ENCODE peak calls at places on chromosomes 5 and 9, in seven cellular contexts. One of them, this sample, is unnamed.

GRCh38 chr9:22010881-22011625 is 1.9 kb upstream of the CDKN2B start:
- DNase-seq in HepG2: peak
- DNase-seq in H1: no peak
- DNase-seq in K562: no peak
- DNase-seq in HCT116: no peak
- DNase-seq in SK-N-SH: no peak
- DNase-seq in GM12878: no peak
- DNase-seq in this sample: no peak

GRCh38 chr5:14413331-14413750 is 168.3 kb upstream of the OTULINL start:
- DNase-seq in K562: no peak
- DNase-seq in SK-N-SH: no peak
- DNase-seq in GM12878: no peak
- DNase-seq in H1: no peak
- DNase-seq in HCT116: no peak
- DNase-seq in HepG2: no peak
- DNase-seq in this sample: no peak

GRCh38 chr5:92909545-92909962 is 671.5 kb downstream of the NR2F1-AS1 start:
- DNase-seq in GM12878: no peak
- DNase-seq in SK-N-SH: peak
- DNase-seq in HepG2: peak
- DNase-seq in HCT116: no peak
- DNase-seq in K562: no peak
- DNase-seq in H1: no peak
- DNase-seq in this sample: no peak

GRCh38 chr9:108486791-108487190 is 369.0 kb downstream of the ACTL7B start:
- DNase-seq in GM12878: no peak
- DNase-seq in HCT116: no peak
- DNase-seq in H1: no peak
- DNase-seq in SK-N-SH: no peak
- DNase-seq in HepG2: no peak
- DNase-seq in K562: no peak
- DNase-seq in this sample: no peak

GRCh38 chr9:134484479-134484878 is 157.1 kb upstream of the COL5A1 start:
- DNase-seq in K562: no peak
- DNase-seq in H1: no peak
- DNase-seq in HCT116: no peak
- DNase-seq in HepG2: no peak
- DNase-seq in SK-N-SH: no peak
- DNase-seq in GM12878: no peak
- DNase-seq in this sample: no peak

GRCh38 chr9:123326662-123327093 is 29.3 kb upstream of the CRB2 start:
- DNase-seq in SK-N-SH: no peak
- DNase-seq in GM12878: no peak
- DNase-seq in HCT116: no peak
- DNase-seq in H1: no peak
- DNase-seq in HepG2: no peak
- DNase-seq in K562: peak
- DNase-seq in this sample: no peak

GRCh38 chr5:132677191-132677590 is 3.4 kb downstream of the IL4 start:
- DNase-seq in GM12878: no peak
- DNase-seq in H1: no peak
- DNase-seq in HCT116: peak
- DNase-seq in SK-N-SH: no peak
- DNase-seq in K562: peak
- DNase-seq in HepG2: peak
- DNase-seq in this sample: peak

GRCh38 chr5:23631283-23632045 is 124.1 kb downstream of the PRDM9 start:
- DNase-seq in H1: no peak
- DNase-seq in HCT116: no peak
- DNase-seq in SK-N-SH: no peak
- DNase-seq in HepG2: no peak
- DNase-seq in GM12878: no peak
- DNase-seq in K562: no peak
- DNase-seq in this sample: peak

GRCh38 chr5:168609806-168610482 is 30.8 kb upstream of the PANK3 start:
- DNase-seq in GM12878: no peak
- DNase-seq in HepG2: no peak
- DNase-seq in SK-N-SH: no peak
- DNase-seq in H1: no peak
- DNase-seq in K562: no peak
- DNase-seq in HCT116: no peak
- DNase-seq in this sample: no peak

DNA sequence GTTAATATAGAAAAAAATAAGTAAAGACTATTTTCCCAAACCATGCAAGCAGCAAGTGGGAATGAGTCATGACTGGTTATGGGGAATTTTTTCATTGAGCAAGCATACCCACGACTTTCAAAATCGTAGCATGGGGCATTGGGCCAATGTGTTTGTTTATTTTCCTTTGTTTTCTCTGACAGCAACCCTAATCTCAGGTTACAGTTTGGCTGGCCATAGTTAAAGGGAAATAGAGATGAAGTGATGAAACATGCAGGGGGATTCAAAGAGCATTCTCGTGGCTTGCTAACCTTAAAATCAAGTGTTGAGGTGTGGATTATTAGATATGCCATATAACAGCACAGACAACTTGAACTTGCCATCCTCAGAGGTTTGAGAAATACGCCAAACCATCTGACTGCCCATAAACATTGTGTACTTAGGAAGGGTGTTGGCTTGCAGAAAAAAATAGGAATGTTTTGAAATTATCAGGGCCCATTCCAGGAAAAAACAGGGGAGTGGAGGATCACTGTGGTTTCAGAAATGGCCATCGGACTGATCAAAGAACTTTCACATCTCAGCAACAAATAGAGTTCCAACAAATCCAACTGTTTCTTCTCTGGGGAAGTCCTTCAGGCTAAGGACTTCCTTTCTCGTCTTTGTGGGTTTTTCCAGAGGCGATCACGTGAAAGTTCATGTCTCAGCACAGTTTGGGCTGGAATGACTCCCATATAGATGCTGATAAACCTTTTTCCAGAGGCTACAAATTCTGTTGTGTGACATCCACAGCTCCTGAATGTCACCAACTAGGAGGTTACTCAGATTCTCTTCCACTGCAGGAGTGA is 259.1 kb downstream of the SYK start:
- DNase-seq in HCT116: no peak
- DNase-seq in GM12878: no peak
- DNase-seq in SK-N-SH: no peak
- DNase-seq in K562: no peak
- DNase-seq in HepG2: peak
- DNase-seq in H1: no peak
- DNase-seq in this sample: no peak
- TF ChIP-seq JUND in HCT116: peak
- TF ChIP-seq JUND in GM12878: no peak
- TF ChIP-seq JUND in SK-N-SH: peak
- TF ChIP-seq JUND in K562: no peak
- TF ChIP-seq JUND in HepG2: peak
- TF ChIP-seq JUND in H1: no peak
- TF ChIP-seq JUND in this sample: no peak

GRCh38 chr5:80195837-80196400 is 59.9 kb downstream of the SERINC5 start:
- DNase-seq in HCT116: no peak
- DNase-seq in H1: no peak
- DNase-seq in GM12878: no peak
- DNase-seq in K562: no peak
- DNase-seq in SK-N-SH: no peak
- DNase-seq in HepG2: no peak
- DNase-seq in this sample: no peak
- TF ChIP-seq JUND in HCT116: no peak
- TF ChIP-seq JUND in H1: no peak
- TF ChIP-seq JUND in GM12878: no peak
- TF ChIP-seq JUND in K562: no peak
- TF ChIP-seq JUND in SK-N-SH: no peak
- TF ChIP-seq JUND in HepG2: no peak
- TF ChIP-seq JUND in this sample: no peak

GRCh38 chr5:39427225-39427624 is 2.4 kb upstream of the DAB2 start:
- DNase-seq in HepG2: no peak
- DNase-seq in H1: no peak
- DNase-seq in GM12878: no peak
- DNase-seq in HCT116: no peak
- DNase-seq in SK-N-SH: no peak
- DNase-seq in K562: no peak
- DNase-seq in this sample: no peak
- TF ChIP-seq JUND in HepG2: no peak
- TF ChIP-seq JUND in H1: no peak
- TF ChIP-seq JUND in GM12878: no peak
- TF ChIP-seq JUND in HCT116: no peak
- TF ChIP-seq JUND in SK-N-SH: no peak
- TF ChIP-seq JUND in K562: no peak
- TF ChIP-seq JUND in this sample: no peak

DNA sequence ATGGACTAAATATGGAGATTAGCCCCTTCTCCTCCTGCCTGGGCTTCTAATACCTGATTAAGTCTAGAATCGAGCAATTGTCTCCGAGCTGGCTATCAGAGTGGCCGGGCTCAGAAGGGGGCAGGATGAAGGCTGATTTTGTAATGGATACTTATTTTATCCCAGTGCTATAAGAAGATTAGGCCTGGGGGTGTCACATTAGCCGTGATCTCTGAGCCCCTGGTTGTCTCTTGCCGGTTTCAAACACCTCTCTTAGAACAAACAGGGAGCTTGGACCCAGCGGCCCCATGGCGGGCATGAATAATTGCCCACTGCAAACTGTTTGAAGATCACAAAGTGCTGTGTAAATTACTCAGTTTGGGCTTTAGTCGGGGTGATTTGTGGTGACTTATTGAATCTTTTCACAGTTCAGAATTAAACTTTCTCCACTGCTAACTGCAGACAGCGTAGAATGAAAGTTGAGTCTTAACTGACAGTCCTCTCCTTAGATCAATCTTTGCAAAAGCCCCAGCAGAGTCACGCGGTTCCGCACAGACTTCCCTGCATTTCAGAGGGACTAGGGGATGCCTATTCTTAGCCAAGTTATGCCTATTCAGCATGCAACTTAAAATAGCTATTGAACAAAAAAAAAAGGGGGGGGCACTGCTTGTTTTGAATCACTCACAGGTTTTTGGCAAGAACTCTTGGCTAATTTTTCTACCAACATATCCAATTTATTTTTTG is 200.6 kb upstream of the IRX1 start:
- DNase-seq in HepG2: no peak
- DNase-seq in GM12878: no peak
- DNase-seq in HCT116: no peak
- DNase-seq in K562: no peak
- DNase-seq in H1: no peak
- DNase-seq in SK-N-SH: no peak
- DNase-seq in this sample: no peak
- TF ChIP-seq JUND in HepG2: no peak
- TF ChIP-seq JUND in GM12878: no peak
- TF ChIP-seq JUND in HCT116: no peak
- TF ChIP-seq JUND in K562: no peak
- TF ChIP-seq JUND in H1: no peak
- TF ChIP-seq JUND in SK-N-SH: no peak
- TF ChIP-seq JUND in this sample: no peak

GRCh38 chr9:106921341-106921899 is 58.5 kb downstream of the ZNF462 start:
- DNase-seq in K562: peak
- DNase-seq in H1: no peak
- DNase-seq in SK-N-SH: peak
- DNase-seq in GM12878: no peak
- DNase-seq in HCT116: peak
- DNase-seq in HepG2: peak
- DNase-seq in this sample: no peak
- TF ChIP-seq JUND in K562: no peak
- TF ChIP-seq JUND in H1: no peak
- TF ChIP-seq JUND in SK-N-SH: no peak
- TF ChIP-seq JUND in GM12878: no peak
- TF ChIP-seq JUND in HCT116: no peak
- TF ChIP-seq JUND in HepG2: no peak
- TF ChIP-seq JUND in this sample: no peak

GRCh38 chr5:79436224-79436623 is 77.7 kb downstream of the HOMER1 start:
- DNase-seq in GM12878: no peak
- DNase-seq in K562: no peak
- DNase-seq in HCT116: no peak
- DNase-seq in H1: no peak
- DNase-seq in SK-N-SH: no peak
- DNase-seq in HepG2: peak
- DNase-seq in this sample: peak

DNA sequence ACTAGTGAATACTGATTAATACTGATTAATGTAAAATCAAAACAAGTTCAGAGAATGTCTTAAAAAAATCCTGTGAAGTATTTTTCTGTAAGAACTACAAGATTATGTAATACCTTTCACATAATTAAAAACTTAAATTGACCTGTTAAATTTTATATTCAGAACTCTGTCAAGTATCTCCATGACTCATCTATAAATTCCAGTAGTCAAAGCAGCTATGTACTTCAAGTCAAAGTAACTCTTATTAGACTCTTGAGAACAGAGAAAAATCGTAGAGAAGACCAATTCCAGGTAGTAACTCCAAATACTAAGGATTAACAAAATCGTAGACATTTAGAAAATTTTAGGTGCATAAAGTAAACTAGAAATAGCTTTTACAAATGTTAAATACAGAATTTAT is 77.1 kb downstream of the HOMER1 start:
- DNase-seq in K562: no peak
- DNase-seq in HepG2: no peak
- DNase-seq in H1: no peak
- DNase-seq in HCT116: no peak
- DNase-seq in SK-N-SH: no peak
- DNase-seq in GM12878: no peak
- DNase-seq in this sample: no peak
- TF ChIP-seq JUND in K562: no peak
- TF ChIP-seq JUND in HepG2: no peak
- TF ChIP-seq JUND in H1: no peak
- TF ChIP-seq JUND in HCT116: no peak
- TF ChIP-seq JUND in SK-N-SH: peak
- TF ChIP-seq JUND in GM12878: no peak
- TF ChIP-seq JUND in this sample: no peak

DNA sequence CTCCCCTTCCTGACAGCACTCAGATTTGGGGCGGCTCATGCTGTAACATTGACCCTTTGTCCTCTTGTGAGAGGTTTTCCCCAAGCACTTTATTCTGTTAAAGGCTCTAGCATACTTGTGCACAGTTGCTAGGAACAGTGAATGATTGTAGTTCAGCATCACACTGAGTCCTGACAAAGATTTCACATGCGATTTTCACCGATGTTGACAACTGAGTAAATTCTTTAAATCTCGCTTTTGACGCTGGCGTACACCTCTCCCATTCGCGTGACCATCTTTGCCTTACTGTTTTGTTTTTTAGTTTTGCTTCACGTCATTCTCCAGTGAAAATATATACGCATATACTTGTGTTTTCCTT is 788 bp downstream of the CDC37L1 start:
- DNase-seq in H1: no peak
- DNase-seq in HepG2: no peak
- DNase-seq in HCT116: no peak
- DNase-seq in GM12878: no peak
- DNase-seq in SK-N-SH: no peak
- DNase-seq in K562: no peak
- DNase-seq in this sample: no peak
- TF ChIP-seq JUND in H1: no peak
- TF ChIP-seq JUND in HepG2: no peak
- TF ChIP-seq JUND in HCT116: no peak
- TF ChIP-seq JUND in GM12878: no peak
- TF ChIP-seq JUND in SK-N-SH: no peak
- TF ChIP-seq JUND in K562: no peak
- TF ChIP-seq JUND in this sample: no peak

GRCh38 chr5:43802651-43803050 is 199.7 kb downstream of the NNT start:
- DNase-seq in GM12878: no peak
- DNase-seq in SK-N-SH: no peak
- DNase-seq in H1: no peak
- DNase-seq in K562: no peak
- DNase-seq in HepG2: no peak
- DNase-seq in HCT116: no peak
- DNase-seq in this sample: no peak
- TF ChIP-seq JUND in GM12878: no peak
- TF ChIP-seq JUND in SK-N-SH: no peak
- TF ChIP-seq JUND in H1: no peak
- TF ChIP-seq JUND in K562: no peak
- TF ChIP-seq JUND in HepG2: no peak
- TF ChIP-seq JUND in HCT116: no peak
- TF ChIP-seq JUND in this sample: no peak